ENCODE peak calls at places on chromosomes 13 and 19, in nine cellular contexts. One of them, this sample, is unnamed.

GRCh38 chr19:32318884-32319520 is 26.4 kb upstream of the ZNF507 start:
- DNase-seq in GM18507: no peak
- DNase-seq in substantia nigra: no peak
- DNase-seq in GM13977: peak
- DNase-seq in GM23248: peak
- DNase-seq in Caco-2: peak
- DNase-seq in AG04450: no peak
- DNase-seq in activated CD4-positive, alpha-beta T cell treated with anti-CD3 and anti-CD28 coated beads, Interleukin-2, amount 10 ng/mL, durations not matched to agents 7 days and 5 days: no peak
- DNase-seq in ELF-1: peak
- DNase-seq in this sample: peak

GRCh38 chr13:22211876-22212275 is 541.0 kb downstream of the FGF9 start:
- DNase-seq in ELF-1: no peak
- DNase-seq in substantia nigra: no peak
- DNase-seq in GM13977: no peak
- DNase-seq in Caco-2: no peak
- DNase-seq in activated CD4-positive, alpha-beta T cell treated with anti-CD3 and anti-CD28 coated beads, Interleukin-2, amount 10 ng/mL, durations not matched to agents 7 days and 5 days: no peak
- DNase-seq in AG04450: no peak
- DNase-seq in GM18507: no peak
- DNase-seq in GM23248: no peak
- DNase-seq in this sample: no peak

GRCh38 chr13:113798200-113798811 is 39.3 kb downstream of the TMEM255B start:
- DNase-seq in GM18507: no peak
- DNase-seq in Caco-2: no peak
- DNase-seq in activated CD4-positive, alpha-beta T cell treated with anti-CD3 and anti-CD28 coated beads, Interleukin-2, amount 10 ng/mL, durations not matched to agents 7 days and 5 days: no peak
- DNase-seq in GM23248: no peak
- DNase-seq in ELF-1: no peak
- DNase-seq in GM13977: no peak
- DNase-seq in substantia nigra: no peak
- DNase-seq in AG04450: no peak
- DNase-seq in this sample: no peak

GRCh38 chr13:30153871-30154426 is 153.4 kb downstream of the KATNAL1 start:
- DNase-seq in AG04450: no peak
- DNase-seq in activated CD4-positive, alpha-beta T cell treated with anti-CD3 and anti-CD28 coated beads, Interleukin-2, amount 10 ng/mL, durations not matched to agents 7 days and 5 days: no peak
- DNase-seq in ELF-1: peak
- DNase-seq in GM23248: peak
- DNase-seq in substantia nigra: no peak
- DNase-seq in GM13977: no peak
- DNase-seq in GM18507: no peak
- DNase-seq in Caco-2: peak
- DNase-seq in this sample: peak

GRCh38 chr19:37809366-37809765 is 30.0 kb upstream of the ZNF573 start:
- DNase-seq in ELF-1: no peak
- DNase-seq in activated CD4-positive, alpha-beta T cell treated with anti-CD3 and anti-CD28 coated beads, Interleukin-2, amount 10 ng/mL, durations not matched to agents 7 days and 5 days: no peak
- DNase-seq in substantia nigra: no peak
- DNase-seq in GM23248: no peak
- DNase-seq in Caco-2: no peak
- DNase-seq in GM13977: no peak
- DNase-seq in AG04450: no peak
- DNase-seq in GM18507: no peak
- DNase-seq in this sample: no peak

GRCh38 chr19:16661480-16662034 is 618 bp downstream of the TMEM38A start:
- DNase-seq in GM18507: no peak
- DNase-seq in GM23248: peak
- DNase-seq in AG04450: no peak
- DNase-seq in GM13977: peak
- DNase-seq in substantia nigra: peak
- DNase-seq in activated CD4-positive, alpha-beta T cell treated with anti-CD3 and anti-CD28 coated beads, Interleukin-2, amount 10 ng/mL, durations not matched to agents 7 days and 5 days: peak
- DNase-seq in ELF-1: peak
- DNase-seq in Caco-2: peak
- DNase-seq in this sample: peak

GRCh38 chr13:112464720-112465119 is 88.6 kb downstream of the SPACA7 start:
- DNase-seq in AG04450: no peak
- DNase-seq in GM18507: no peak
- DNase-seq in ELF-1: no peak
- DNase-seq in GM13977: no peak
- DNase-seq in activated CD4-positive, alpha-beta T cell treated with anti-CD3 and anti-CD28 coated beads, Interleukin-2, amount 10 ng/mL, durations not matched to agents 7 days and 5 days: no peak
- DNase-seq in Caco-2: no peak
- DNase-seq in GM23248: no peak
- DNase-seq in substantia nigra: no peak
- DNase-seq in this sample: no peak

GRCh38 chr13:43057653-43058317 is 34.4 kb downstream of the DNAJC15 start:
- DNase-seq in activated CD4-positive, alpha-beta T cell treated with anti-CD3 and anti-CD28 coated beads, Interleukin-2, amount 10 ng/mL, durations not matched to agents 7 days and 5 days: peak
- DNase-seq in GM13977: no peak
- DNase-seq in ELF-1: peak
- DNase-seq in Caco-2: no peak
- DNase-seq in substantia nigra: no peak
- DNase-seq in AG04450: no peak
- DNase-seq in GM18507: no peak
- DNase-seq in GM23248: no peak
- DNase-seq in this sample: no peak

GRCh38 chr13:93690139-93690538 is 463.5 kb downstream of the GPC6 start:
- DNase-seq in GM13977: no peak
- DNase-seq in substantia nigra: no peak
- DNase-seq in GM23248: peak
- DNase-seq in ELF-1: peak
- DNase-seq in Caco-2: peak
- DNase-seq in GM18507: no peak
- DNase-seq in AG04450: no peak
- DNase-seq in activated CD4-positive, alpha-beta T cell treated with anti-CD3 and anti-CD28 coated beads, Interleukin-2, amount 10 ng/mL, durations not matched to agents 7 days and 5 days: no peak
- DNase-seq in this sample: no peak

GRCh38 chr13:23752111-23753001 is 136.8 kb downstream of the MIPEP start:
- DNase-seq in GM23248: peak
- DNase-seq in activated CD4-positive, alpha-beta T cell treated with anti-CD3 and anti-CD28 coated beads, Interleukin-2, amount 10 ng/mL, durations not matched to agents 7 days and 5 days: no peak
- DNase-seq in AG04450: peak
- DNase-seq in GM13977: peak
- DNase-seq in substantia nigra: no peak
- DNase-seq in ELF-1: no peak
- DNase-seq in GM18507: no peak
- DNase-seq in Caco-2: no peak
- DNase-seq in this sample: peak